ENCODE peak calls at places on chromosomes 12 and 14, in eight cellular contexts. C, I, L, O, W, V, Z and J are unnamed samples. For H3K9me3 and H3K27me3, the result is how much of the 10 kb centered on the place peaks cover.

GRCh38 chr12:100234591-100235304 is 32.1 kb downstream of the DEPDC4 start:
- DNase-seq in C (no peak), I (no peak), L (peak), O (no peak), W (peak), V (no peak), Z (no peak), J (no peak)

GRCh38 chr12:49014547-49014946 is 4.0 kb downstream of the PRKAG1 start:
- DNase-seq in C (no peak), I (no peak), L (no peak), O (peak), W (no peak), V (no peak), Z (no peak), J (no peak)

GRCh38 chr12:30178948-30179347 is 395.2 kb upstream of the TMTC1 start:
- DNase-seq in C (no peak), I (no peak), L (no peak), O (no peak), W (no peak), V (no peak), Z (no peak), J (no peak)

GRCh38 chr12:55718020-55718419 is 2.2 kb upstream of the RDH5 start:
- DNase-seq in C (no peak), I (no peak), L (peak), O (no peak), W (no peak), V (no peak), Z (no peak), J (peak)

GRCh38 chr12:6295187-6295811 is 15.2 kb upstream of the PLEKHG6 start:
- DNase-seq in C (no peak), I (peak), L (peak), O (peak), W (peak), V (no peak), Z (peak), J (peak)

GRCh38 chr12:262817-263216 is at the start of gene SLC6A13:
- DNase-seq in C (no peak), I (no peak), L (peak), O (peak), W (peak), V (no peak), Z (no peak), J (no peak)

GRCh38 chr14:104557086-104557485 is 22.5 kb upstream of the C14orf180 start:
- DNase-seq in C (no peak), I (no peak), L (no peak), O (no peak), W (no peak), V (peak), Z (no peak), J (no peak)

GRCh38 chr14:77406718-77407117 is 16.6 kb downstream of the NOXRED1 start:
- DNase-seq in C (no peak), I (no peak), L (peak), O (no peak), W (no peak), V (no peak), Z (no peak), J (no peak)

GRCh38 chr14:57875296-57875695 is 9.4 kb upstream of the SLC35F4 start:
- DNase-seq in C (no peak), I (no peak), L (no peak), O (no peak), W (no peak), V (no peak), Z (no peak), J (no peak)

GRCh38 chr12:4121506-4122020 is 152.0 kb upstream of the CCND2 start:
- DNase-seq in C (no peak), I (peak), L (no peak), O (no peak), W (no peak), V (no peak), Z (no peak), J (no peak)

GRCh38 chr12:127629066-127629820 is 637.7 kb upstream of the TMEM132C start:
- DNase-seq in C (no peak), I (no peak), L (peak), O (no peak), W (no peak), V (no peak), Z (no peak), J (peak)

GRCh38 chr12:5745251-5745888 is 199.7 kb downstream of the ANO2 start:
- DNase-seq in C (peak), I (peak), L (no peak), O (peak), W (peak), V (peak), Z (peak), J (peak)

GRCh38 chr12:105887131-105887530 is 251.6 kb downstream of the NUAK1 start:
- DNase-seq in C (no peak), I (no peak), L (no peak), O (no peak), W (no peak), V (no peak), Z (no peak), J (no peak)

GRCh38 chr14:24255931-24256696 is 6.9 kb downstream of the TGM1 start:
- DNase-seq in C (no peak), I (no peak), L (no peak), O (no peak), W (no peak), V (no peak), Z (no peak), J (no peak)

GRCh38 chr14:100063314-100063941 is 1.8 kb upstream of the EVL start:
- DNase-seq in C (no peak), I (no peak), L (no peak), O (no peak), W (no peak), V (no peak), Z (no peak), J (no peak)

GRCh38 chr12:56591111-56591510 is 39.0 kb downstream of the BAZ2A start:
- DNase-seq in C (no peak), I (no peak), L (no peak), O (no peak), W (no peak), V (no peak), Z (no peak), J (no peak)

GRCh38 chr14:96235426-96235825 is 20.6 kb upstream of the BDKRB1 start:
- DNase-seq in C (no peak), I (no peak), L (no peak), O (no peak), W (no peak), V (no peak), Z (no peak), J (no peak)

GRCh38 chr12:4392223-4392742 is 12.8 kb upstream of the FGF23 start:
- DNase-seq in C (no peak), I (no peak), L (no peak), O (no peak), W (no peak), V (no peak), Z (peak), J (no peak)

GRCh38 chr12:50991296-50991695 is 34.9 kb downstream of the SLC11A2 start:
- DNase-seq in C (no peak), I (no peak), L (no peak), O (no peak), W (no peak), V (no peak), Z (no peak), J (no peak)

GRCh38 chr14:56745091-56745490 is 65.2 kb downstream of the OTX2 start:
- DNase-seq in C (no peak), I (no peak), L (no peak), O (no peak), W (no peak), V (no peak), Z (no peak), J (no peak)

GRCh38 chr12:116244001-116244400 is 33.5 kb downstream of the MED13L start:
- DNase-seq in C (no peak), I (no peak), L (peak), O (peak), W (no peak), V (no peak), Z (no peak), J (no peak)

GRCh38 chr14:104108570-104109060 is 23.1 kb downstream of the ASPG start:
- DNase-seq in C (no peak), I (no peak), L (no peak), O (no peak), W (no peak), V (peak), Z (no peak), J (no peak)

GRCh38 chr14:94292872-94293577 is at the start of gene SERPINA10:
- DNase-seq in C (no peak), I (no peak), L (no peak), O (no peak), W (peak), V (no peak), Z (no peak), J (no peak)

GRCh38 chr14:34111933-34112332 is 161.1 kb upstream of the EGLN3 start:
- DNase-seq in C (no peak), I (no peak), L (no peak), O (no peak), W (no peak), V (no peak), Z (no peak), J (no peak)

GRCh38 chr14:77320238-77320935 is at the start of gene POMT2:
- DNase-seq in C (peak), I (peak), L (peak), O (peak), W (peak), V (peak), Z (peak), J (peak)

GRCh38 chr12:29640589-29641345 is 143.0 kb downstream of the TMTC1 start:
- DNase-seq in C (peak), I (no peak), L (peak), O (peak), W (no peak), V (peak), Z (peak), J (peak)

DNA sequence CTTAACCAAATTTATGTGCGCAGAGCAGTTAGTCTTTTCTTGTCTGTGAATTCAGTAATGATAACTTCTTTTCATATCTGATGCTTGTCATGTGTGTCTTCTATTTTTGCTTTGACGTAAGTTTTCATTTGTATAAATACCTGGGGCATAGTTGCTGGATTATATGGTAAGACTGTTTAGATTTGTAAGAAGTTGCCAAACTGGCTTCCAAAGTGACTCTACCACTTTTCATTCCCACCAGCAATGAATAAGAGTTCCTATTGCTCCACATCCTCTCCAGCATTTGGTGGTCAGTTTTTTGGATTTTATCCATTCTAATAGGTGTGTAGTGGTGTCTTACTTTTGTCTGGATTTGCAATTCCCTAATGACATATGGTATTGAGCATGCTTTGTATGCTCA is 8.9 kb downstream of the ZNF268 start:
- DNase-seq in C (no peak), I (no peak), L (no peak), O (no peak), W (no peak), V (no peak), Z (no peak), J (no peak)
- H3K9me3 ChIP-seq in C (half or more), I (under half), L (half or more), O (half or more), W (under half), V (half or more), Z (under half), J (under half)

GRCh38 chr14:75188520-75189267 is 12.3 kb upstream of the TMED10 start:
- DNase-seq in C (peak), I (peak), L (no peak), O (no peak), W (no peak), V (no peak), Z (peak), J (no peak)
- H3K4me3 ChIP-seq in C (no peak), I (no peak), L (no peak), O (no peak), W (no peak), V (no peak), Z (no peak), J (no peak)

GRCh38 chr12:98440165-98440581 is 75.2 kb upstream of the TMPO start:
- DNase-seq in C (peak), I (peak), L (peak), O (peak), W (peak), V (peak), Z (peak), J (peak)

GRCh38 chr12:98449601-98450000 is 65.8 kb upstream of the TMPO start:
- DNase-seq in C (no peak), I (no peak), L (no peak), O (no peak), W (no peak), V (no peak), Z (no peak), J (no peak)

GRCh38 chr12:98446716-98447115 is 68.7 kb upstream of the TMPO start:
- DNase-seq in C (no peak), I (no peak), L (no peak), O (peak), W (no peak), V (no peak), Z (no peak), J (no peak)

GRCh38 chr12:98446060-98446459 is 69.3 kb upstream of the TMPO start:
- DNase-seq in C (no peak), I (no peak), L (no peak), O (no peak), W (no peak), V (no peak), Z (no peak), J (no peak)
- H3K27me3 ChIP-seq in C (under half), I (under half), L (under half), O (under half), W (under half), V (under half), Z (under half), J (under half)

GRCh38 chr14:68211886-68212285 is 392.3 kb downstream of the RAD51B start:
- DNase-seq in C (no peak), I (no peak), L (no peak), O (no peak), W (no peak), V (no peak), Z (no peak), J (no peak)
- H3K9me3 ChIP-seq in C (under half), I (under half), L (under half), O (under half), W (under half), V (under half), Z (under half), J (under half)

GRCh38 chr14:71206766-71207371 is 299.6 kb downstream of the PCNX1 start:
- DNase-seq in C (no peak), I (no peak), L (peak), O (peak), W (no peak), V (peak), Z (peak), J (peak)
- H3K4me3 ChIP-seq in C (no peak), I (no peak), L (no peak), O (no peak), W (no peak), V (no peak), Z (no peak), J (no peak)

DNA sequence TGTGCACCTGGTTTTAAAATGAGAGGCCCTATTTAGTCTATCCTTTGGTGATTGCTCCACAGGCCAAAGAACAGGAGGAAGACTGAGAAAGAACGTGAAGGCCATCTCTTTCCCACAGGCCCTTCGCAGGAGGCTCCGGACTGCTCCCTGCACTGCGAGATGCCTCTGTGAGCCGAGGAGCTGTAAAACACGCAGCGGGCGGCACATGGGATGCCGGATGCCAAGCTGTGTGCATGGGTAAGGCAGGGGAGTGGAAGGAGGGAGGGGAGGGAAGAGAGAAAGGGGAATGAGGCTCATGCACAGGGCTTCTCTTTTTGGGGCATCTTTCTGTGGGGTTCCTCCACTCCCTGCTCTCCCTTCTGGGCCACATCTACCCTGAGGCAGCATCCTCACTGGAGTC is 61.6 kb downstream of the SPTB start:
- DNase-seq in C (no peak), I (no peak), L (no peak), O (no peak), W (no peak), V (no peak), Z (no peak), J (no peak)
- H3K27me3 ChIP-seq in C (under half), I (under half), L (under half), O (under half), W (under half), V (under half), Z (under half), J (under half)

GRCh38 chr12:46024099-46024498 is 33.7 kb upstream of the SCAF11 start:
- DNase-seq in C (no peak), I (no peak), L (no peak), O (no peak), W (no peak), V (no peak), Z (no peak), J (no peak)
- H3K9me3 ChIP-seq in C (under half), I (under half), L (under half), O (under half), W (under half), V (half or more), Z (under half), J (under half)

GRCh38 chr12:45077259-45077658 is 26.4 kb upstream of the DBX2 start:
- DNase-seq in C (no peak), I (no peak), L (no peak), O (no peak), W (no peak), V (no peak), Z (no peak), J (no peak)
- H3K4me3 ChIP-seq in C (no peak), I (no peak), L (no peak), O (no peak), W (no peak), V (no peak), Z (no peak), J (no peak)

GRCh38 chr12:71582925-71583324 is 80.7 kb downstream of the ZFC3H1 start:
- DNase-seq in C (no peak), I (no peak), L (no peak), O (no peak), W (no peak), V (no peak), Z (no peak), J (no peak)

GRCh38 chr12:71584356-71584755 is 79.3 kb downstream of the ZFC3H1 start:
- DNase-seq in C (no peak), I (no peak), L (no peak), O (no peak), W (no peak), V (no peak), Z (no peak), J (no peak)

GRCh38 chr12:71585218-71585617 is 78.4 kb downstream of the ZFC3H1 start:
- DNase-seq in C (no peak), I (no peak), L (no peak), O (peak), W (no peak), V (no peak), Z (no peak), J (no peak)

GRCh38 chr12:71589478-71589881 is 74.2 kb downstream of the ZFC3H1 start:
- DNase-seq in C (no peak), I (no peak), L (peak), O (no peak), W (no peak), V (no peak), Z (no peak), J (no peak)

GRCh38 chr12:71587012-71587411 is 76.6 kb downstream of the ZFC3H1 start:
- DNase-seq in C (no peak), I (no peak), L (no peak), O (no peak), W (no peak), V (no peak), Z (no peak), J (no peak)
- H3K27me3 ChIP-seq in C (under half), I (under half), L (under half), O (under half), W (under half), V (under half), Z (under half), J (under half)

GRCh38 chr14:106681161-106681955 is 1155.0 kb downstream of the TMEM121 start:
- DNase-seq in C (no peak), I (no peak), L (no peak), O (no peak), W (no peak), V (no peak), Z (no peak), J (peak)
- H3K9me3 ChIP-seq in C (under half), I (under half), L (under half), O (under half), W (under half), V (under half), Z (under half), J (under half)